ENCODE peak calls at places on chromosome 14, in ten cellular contexts. S is left cardiac atrium, U is K562, C is activated T-cell treated with anti-CD3 and anti-CD28 coated beads for 24 hours, J is RWPE2, Z is A549, Y is SK-N-DZ, F is right lobe of liver, K is endothelial cell, E is NCI-H2081. I is an unnamed sample.

GRCh38 chr14:64423987-64424386 is 35.8 kb downstream of the MTHFD1 start:
- DNase-seq in S (no peak), C (no peak), E (no peak), Y (no peak), J (no peak), Z (no peak), K (no peak), U (no peak), F (no peak), I (no peak)

GRCh38 chr14:73463411-73463810 is 5.1 kb upstream of the NUMB start:
- DNase-seq in Y (no peak), F (no peak), C (peak; percentile 19), Z (no peak), J (no peak), S (peak; percentile 59), U (peak; percentile 24), E (no peak), K (no peak), I (peak; percentile 81)

GRCh38 chr14:60051690-60052324 is 39.9 kb upstream of the PCNX4 start:
- DNase-seq in S (no peak), J (no peak), Y (no peak), U (no peak), F (no peak), Z (no peak), C (no peak), K (no peak), E (no peak), I (no peak)

GRCh38 chr14:90184571-90185266 is 71.6 kb upstream of the PSMC1 start:
- DNase-seq in E (no peak), C (no peak), Z (no peak), S (no peak), Y (no peak), K (no peak), U (no peak), F (no peak), J (no peak), I (no peak)

GRCh38 chr14:69980457-69981414 is 101.5 kb downstream of the SMOC1 start:
- DNase-seq in S (no peak), E (no peak), F (no peak), Z (no peak), J (no peak), U (no peak), Y (no peak), K (no peak), C (no peak), I (no peak)

GRCh38 chr14:89540830-89541470 is 123.9 kb upstream of the FOXN3 start:
- DNase-seq in Z (no peak), J (no peak), E (no peak), U (no peak), C (no peak), S (no peak), Y (no peak), F (no peak), K (no peak), I (peak; percentile 14)

GRCh38 chr14:32473476-32473875 is 144.4 kb downstream of the AKAP6 start:
- DNase-seq in K (no peak), U (no peak), Z (no peak), C (no peak), F (peak; percentile 69), E (no peak), Y (no peak), J (peak; percentile 93), S (peak; percentile 58), I (no peak)

GRCh38 chr14:85118274-85118673 is 411.7 kb upstream of the FLRT2 start:
- DNase-seq in U (no peak), J (no peak), F (no peak), E (no peak), Y (no peak), C (no peak), S (no peak), K (no peak), Z (no peak), I (no peak)

GRCh38 chr14:74608959-74609611 is 3.0 kb downstream of the LTBP2 start:
- DNase-seq in U (peak; percentile 81), K (peak; percentile 92), S (peak; percentile 87), F (peak; percentile 78), C (peak; percentile 79), E (peak; percentile 69), J (peak; percentile 87), Z (peak; percentile 59), Y (peak; percentile 72), I (peak; percentile 94)

GRCh38 chr14:60722836-60723217 is 1.3 kb downstream of the SIX4 start:
- DNase-seq in J (peak; percentile 61), F (no peak), Y (peak; percentile 9), U (peak; percentile 41), C (no peak), K (no peak), E (no peak), S (no peak), Z (peak; percentile 15), I (peak; percentile 74)

GRCh38 chr14:61326847-61327246 is 5.5 kb downstream of the PRKCH start:
- DNase-seq in Z (no peak), F (peak; percentile 73), J (no peak), C (no peak), S (peak; percentile 89), U (no peak), Y (no peak), K (peak; percentile 36), E (no peak), I (peak; percentile 58)

GRCh38 chr14:105299654-105300541 is 903 bp downstream of the BRF1 start:
- DNase-seq in E (no peak), J (no peak), U (no peak), F (no peak), K (peak; percentile 43), C (no peak), S (peak; percentile 58), Y (no peak), Z (no peak), I (peak; percentile 30)